ENCODE peak calls at places on chromosomes 4 and X, in four cellular contexts. K is RWPE1, P is fibroblast of lung, H is cardiac muscle cell. V is an unnamed sample.

GRCh38 chrX:140099221-140099620 is 133.9 kb upstream of the CXorf66 start:
- DNase-seq in K (no peak), P (no peak), H (no peak), V (no peak)

GRCh38 chr4:118076958-118077766 is 42.9 kb downstream of the NDST3 start:
- DNase-seq in K (no peak), P (peak; percentile 44), H (peak; percentile 57), V (peak; percentile 30)

GRCh38 chr4:17027495-17027894 is 129.1 kb upstream of the LDB2 start:
- DNase-seq in K (peak; percentile 76), P (peak; percentile 95), H (peak; percentile 97), V (no peak)

GRCh38 chrX:133265331-133265730 is 47.2 kb upstream of the TFDP3 start:
- DNase-seq in K (no peak), P (no peak), H (no peak), V (no peak)

GRCh38 chr4:98932539-98932938 is 3.6 kb upstream of the EIF4E start:
- DNase-seq in K (no peak), P (no peak), H (no peak), V (no peak)

GRCh38 chr4:40749717-40750460 is at the start of gene NSUN7:
- DNase-seq in K (peak; percentile 34), P (peak; percentile 27), H (peak; percentile 26), V (peak; percentile 92)

GRCh38 chr4:137180349-137180748 is 351.9 kb downstream of the PCDH18 start:
- DNase-seq in K (no peak), P (no peak), H (peak; percentile 12), V (no peak)

GRCh38 chr4:2942037-2942531 is 21.1 kb downstream of the NOP14 start:
- DNase-seq in K (no peak), P (no peak), H (no peak), V (no peak)

GRCh38 chrX:3263681-3264126 is 82.7 kb downstream of the MXRA5 start:
- DNase-seq in K (no peak), P (peak; percentile 56), H (no peak), V (no peak)

GRCh38 chr4:118787844-118788380 is 48.0 kb downstream of the SEC24D start:
- DNase-seq in K (no peak), P (peak; percentile 33), H (no peak), V (no peak)

GRCh38 chrX:18721683-18722499 is 14.4 kb downstream of the PPEF1 start:
- DNase-seq in K (no peak), P (no peak), H (no peak), V (no peak)

DNA sequence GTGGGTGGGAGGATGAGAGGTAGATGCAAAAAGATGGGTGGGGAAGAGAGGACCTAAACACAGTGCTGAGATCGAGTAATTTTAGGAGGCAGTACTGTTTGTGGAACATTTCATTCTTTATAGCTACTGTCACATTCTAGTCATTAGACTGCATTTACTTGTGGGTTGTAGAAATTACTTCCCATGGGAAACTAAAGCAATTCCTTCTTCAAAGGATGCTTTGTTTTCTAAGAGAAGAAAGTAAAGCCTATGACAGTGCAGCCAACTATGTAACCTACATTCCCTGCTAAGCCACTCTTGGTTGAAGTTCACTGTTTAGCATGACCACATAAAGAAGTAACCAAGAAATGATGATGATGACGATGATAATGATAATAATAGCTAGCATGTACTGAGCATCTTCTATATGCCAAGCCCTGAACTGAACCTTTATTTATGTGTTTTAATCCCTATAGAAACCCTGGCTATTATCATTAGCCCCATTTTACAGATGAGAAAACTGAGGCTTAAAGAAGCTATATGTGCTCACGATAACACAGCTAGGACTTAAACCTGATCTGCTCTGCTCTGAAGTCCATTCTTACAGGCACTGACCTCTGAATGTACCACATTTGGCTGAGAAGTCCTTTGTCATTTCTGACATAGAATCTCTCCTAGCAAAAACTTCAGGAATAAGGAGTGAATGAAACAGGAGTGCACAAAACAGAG is 114.5 kb upstream of the KIT start:
- DNase-seq in K (no peak), P (no peak), H (peak; percentile 44), V (no peak)
- H3K27ac ChIP-seq in K (no peak overlapping the region), P (no peak overlapping the region), H (no peak overlapping the region), V (no peak overlapping the region)

GRCh38 chr4:147965056-147965455 is 233.2 kb downstream of the ARHGAP10 start:
- DNase-seq in K (no peak), P (no peak), H (no peak), V (no peak)
- H3K27ac ChIP-seq in K (no peak overlapping the region), P (no peak overlapping the region), H (no peak overlapping the region), V (peak overlapping the region; percentile 10)

DNA sequence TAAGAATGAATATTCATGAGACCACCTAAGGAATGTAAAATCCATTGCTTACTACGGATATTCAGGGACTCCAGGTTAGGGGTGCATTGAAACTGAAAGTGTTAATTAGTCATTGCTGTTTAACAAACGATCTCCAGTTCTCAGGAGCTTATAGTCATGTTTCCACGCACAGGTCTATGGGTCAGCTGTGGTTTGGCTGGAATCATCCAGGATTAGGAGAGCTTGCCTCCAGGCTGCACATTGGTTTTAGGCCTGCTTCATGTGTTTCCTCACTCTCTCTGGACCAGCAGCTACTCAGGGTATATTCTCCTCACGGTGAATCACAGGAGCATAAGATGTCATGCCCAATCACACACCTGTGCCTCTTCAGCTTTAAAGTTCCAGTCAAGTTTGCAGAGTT is 98.9 kb downstream of the ATXN3L start:
- DNase-seq in K (peak; percentile 14), P (peak; percentile 63), H (peak; percentile 44), V (peak; percentile 32)
- H3K27ac ChIP-seq in K (no peak overlapping the region), P (no peak overlapping the region), H (no peak overlapping the region), V (peak overlapping the region; percentile 67)

DNA sequence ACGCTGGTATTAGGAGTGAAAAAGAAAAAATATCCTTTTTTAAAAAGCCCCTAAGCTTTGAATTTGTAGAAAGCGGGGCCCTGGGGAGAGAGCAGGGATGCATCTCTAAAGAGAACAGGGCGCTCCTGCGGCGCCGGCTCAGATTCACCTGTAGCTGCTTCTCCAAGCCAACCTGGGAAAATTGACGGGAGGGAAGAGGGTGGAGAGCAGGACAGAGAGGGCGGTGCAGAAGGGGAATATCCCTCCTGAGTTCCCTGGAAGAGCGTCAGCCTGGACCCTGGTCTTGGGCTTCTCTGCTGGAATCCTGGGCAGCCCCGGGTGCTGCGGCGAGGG is 776 bp upstream of the SOWAHD start:
- DNase-seq in K (no peak), P (no peak), H (no peak), V (no peak)
- H3K27ac ChIP-seq in K (no peak overlapping the region), P (no peak overlapping the region), H (no peak overlapping the region), V (peak overlapping the region; percentile 80)

DNA sequence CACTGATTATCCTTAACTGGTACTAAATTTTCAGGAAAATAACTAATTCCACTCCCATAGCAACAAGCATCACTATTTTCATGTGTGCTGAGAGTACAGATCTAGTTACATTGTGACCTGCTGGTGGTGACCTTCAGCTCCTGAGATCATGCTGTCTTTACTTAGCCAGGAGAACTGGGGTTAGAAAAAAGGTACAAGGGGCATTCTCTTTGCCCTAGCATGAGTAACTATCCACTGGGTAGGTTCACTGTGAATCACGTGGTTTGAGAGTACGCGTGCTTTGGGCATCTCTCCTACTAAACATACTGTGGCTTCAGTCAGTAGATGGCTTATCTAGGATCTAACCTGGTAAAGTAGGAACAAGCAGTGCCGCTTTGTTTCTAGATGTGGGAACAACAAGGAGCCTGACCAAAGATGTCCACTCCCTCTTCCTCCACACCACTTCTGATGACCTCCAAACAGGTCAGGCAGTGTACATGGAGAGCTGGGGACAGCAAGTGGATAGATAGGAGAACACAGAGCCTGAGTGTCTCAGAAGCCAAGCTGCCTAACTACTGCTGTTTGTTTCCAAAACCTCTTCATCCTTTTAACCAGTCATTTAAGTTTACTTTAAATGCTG is 90.2 kb downstream of the CBR4 start:
- DNase-seq in K (no peak), P (no peak), H (no peak), V (no peak)
- H3K27ac ChIP-seq in K (no peak overlapping the region), P (no peak overlapping the region), H (peak overlapping the region; percentile 64), V (peak overlapping the region; percentile 48)

GRCh38 chrX:150844016-150844415 is 54.5 kb downstream of the CD99L2 start:
- DNase-seq in K (peak; percentile 73), P (no peak), H (no peak), V (no peak)

GRCh38 chrX:150845091-150845490 is 53.4 kb downstream of the CD99L2 start:
- DNase-seq in K (no peak), P (no peak), H (peak; percentile 37), V (no peak)

GRCh38 chrX:150847088-150847487 is 51.4 kb downstream of the CD99L2 start:
- DNase-seq in K (no peak), P (no peak), H (no peak), V (no peak)

GRCh38 chrX:150848914-150849365 is 49.5 kb downstream of the CD99L2 start:
- DNase-seq in K (no peak), P (no peak), H (peak; percentile 29), V (no peak)

DNA sequence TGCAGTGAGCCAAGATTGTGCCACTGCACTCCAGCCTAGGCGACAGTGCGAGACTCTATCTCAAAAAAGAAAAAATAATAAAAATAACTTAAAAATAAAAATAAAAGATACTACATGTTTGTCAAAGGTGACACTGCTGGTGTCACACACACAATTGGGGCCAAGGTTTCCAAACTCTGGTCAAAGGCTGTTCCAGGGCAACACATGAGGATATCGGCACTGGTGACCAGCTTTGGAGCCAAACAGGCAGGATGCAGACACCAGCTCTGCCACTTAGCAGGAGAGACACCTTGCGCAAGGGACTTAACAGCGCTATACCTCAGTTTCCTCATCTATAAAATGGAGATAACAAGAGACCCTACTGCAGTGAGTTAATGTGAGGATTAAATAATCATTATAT is 52.3 kb downstream of the CD99L2 start:
- DNase-seq in K (no peak), P (no peak), H (no peak), V (no peak)
- H3K27ac ChIP-seq in K (no peak overlapping the region), P (no peak overlapping the region), H (no peak overlapping the region), V (no peak overlapping the region)

DNA sequence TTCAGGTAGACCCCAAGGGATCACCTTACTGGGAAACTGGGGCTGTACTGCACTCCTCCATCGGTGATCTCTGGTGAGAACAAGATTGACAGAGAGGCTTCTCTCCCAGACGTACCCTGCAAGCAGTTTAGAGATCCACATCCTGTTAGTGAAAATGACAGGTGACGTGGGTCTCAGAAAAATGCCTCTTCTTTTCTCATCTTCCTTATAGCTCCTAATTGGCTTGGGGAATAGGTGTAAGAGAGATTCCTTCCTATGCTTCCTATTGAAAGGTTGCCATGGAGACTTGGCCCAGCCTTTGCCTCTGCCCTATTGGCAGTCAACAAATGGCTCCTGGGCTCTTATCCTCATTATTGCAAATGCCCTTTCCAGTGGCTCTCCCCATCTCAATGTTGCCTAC is 26.4 kb upstream of the DGKK start:
- DNase-seq in K (no peak), P (no peak), H (no peak), V (no peak)
- H3K27ac ChIP-seq in K (no peak overlapping the region), P (no peak overlapping the region), H (no peak overlapping the region), V (no peak overlapping the region)

V was measured in hepatocyte.